ENCODE peak calls at places on chromosomes 11 and 22, in four cellular contexts. O is hippocampal formation; H is WTC11; N is naive thymus-derived CD4-positive, alpha-beta T cell. W is an unnamed sample.

GRCh38 chr11:116207349-116207748 is 565.4 kb downstream of the BUD13 start:
- DNase-seq in O (no peak), H (no peak), N (no peak), W (no peak)

GRCh38 chr11:40986320-40986719 is 473.1 kb downstream of the LRRC4C start:
- DNase-seq in O (no peak), H (no peak), N (no peak), W (no peak)

GRCh38 chr11:129323896-129324522 is 51.6 kb upstream of the BARX2 start:
- DNase-seq in O (no peak), H (no peak), N (no peak), W (no peak)

GRCh38 chr11:86069408-86070086 is 663 bp upstream of the PICALM start:
- DNase-seq in O (no peak), H (no peak), N (no peak), W (no peak)

GRCh38 chr11:71324788-71325417 is 72.5 kb upstream of the SHANK2 start:
- DNase-seq in O (no peak), H (no peak), N (no peak), W (no peak)

GRCh38 chr22:30226192-30226832 is 20.2 kb downstream of the LIF start:
- DNase-seq in O (no peak), H (no peak), N (no peak), W (no peak)

GRCh38 chr22:22578702-22579424 is 19.8 kb upstream of the PRAME start:
- DNase-seq in O (no peak), H (no peak), N (no peak), W (no peak)

GRCh38 chr11:124086447-124086846 is 28.8 kb upstream of the VWA5A start:
- DNase-seq in O (peak), H (no peak), N (no peak), W (no peak)

GRCh38 chr11:69209936-69210659 is 54.4 kb downstream of the SMIM38 start:
- DNase-seq in O (no peak), H (peak), N (no peak), W (no peak)

GRCh38 chr11:14373941-14374646 is 15.1 kb upstream of the RRAS2 start:
- DNase-seq in O (no peak), H (no peak), N (no peak), W (no peak)

GRCh38 chr22:20380486-20380885 is 13.5 kb upstream of the ZNF74 start:
- DNase-seq in O (no peak), H (no peak), N (no peak), W (no peak)

GRCh38 chr22:49777569-49778250 is 50.0 kb downstream of the BRD1 start:
- DNase-seq in O (no peak), H (no peak), N (no peak), W (no peak)

GRCh38 chr11:10489444-10489785 is 34.4 kb downstream of the AMPD3 start:
- DNase-seq in O (no peak), H (no peak), N (no peak), W (no peak)

GRCh38 chr11:110710520-110711381 is 1.5 kb downstream of the ARHGAP20 start:
- DNase-seq in O (no peak), H (peak), N (no peak), W (no peak)

GRCh38 chr11:105738972-105739574 is 129.2 kb downstream of the GRIA4 start:
- DNase-seq in O (no peak), H (no peak), N (no peak), W (no peak)

GRCh38 chr11:105811242-105811641 is 201.4 kb downstream of the GRIA4 start:
- DNase-seq in O (no peak), H (no peak), N (no peak), W (no peak)

GRCh38 chr11:60857378-60858232 is 1.9 kb upstream of the PTGDR2 start:
- DNase-seq in O (no peak), H (no peak), N (no peak), W (no peak)

GRCh38 chr11:86068138-86068861 is 584 bp downstream of the PICALM start:
- DNase-seq in O (no peak), H (peak), N (peak), W (no peak)

GRCh38 chr11:9274499-9275228 is 9.5 kb upstream of the DENND5A start:
- DNase-seq in O (no peak), H (no peak), N (no peak), W (no peak)

GRCh38 chr11:121512468-121513465 is 60.0 kb upstream of the SORL1-AS1 start:
- DNase-seq in O (peak), H (no peak), N (no peak), W (no peak)

GRCh38 chr22:25448435-25449051 is 115.9 kb upstream of the GRK3 start:
- DNase-seq in O (no peak), H (no peak), N (peak), W (no peak)

GRCh38 chr22:37274380-37274862 is 7.9 kb upstream of the CYTH4 start:
- DNase-seq in O (peak), H (no peak), N (no peak), W (no peak)

GRCh38 chr11:57203359-57203758 is 21.6 kb downstream of the LRRC55 start:
- DNase-seq in O (no peak), H (no peak), N (no peak), W (no peak)

GRCh38 chr22:47090591-47091240 is 328.3 kb downstream of the TBC1D22A start:
- DNase-seq in O (no peak), H (peak), N (peak), W (no peak)

GRCh38 chr22:48663297-48663696 is 1164.4 kb downstream of the BRD1 start:
- DNase-seq in O (no peak), H (no peak), N (no peak), W (no peak)

GRCh38 chr22:26922804-26923203 is 265.4 kb downstream of the MIAT start:
- DNase-seq in O (no peak), H (peak), N (no peak), W (no peak)

GRCh38 chr11:3154001-3154599 is 11.0 kb downstream of the OSBPL5 start:
- DNase-seq in O (no peak), H (no peak), N (no peak), W (no peak)

GRCh38 chr22:42202669-42203068 is 67.8 kb downstream of the TCF20 start:
- DNase-seq in O (no peak), H (no peak), N (no peak), W (no peak)

GRCh38 chr11:90178751-90179150 is 44.1 kb downstream of the CHORDC1 start:
- DNase-seq in O (no peak), H (no peak), N (no peak), W (no peak)

GRCh38 chr11:8252946-8253345 is 10.7 kb downstream of the LMO1 start:
- DNase-seq in O (no peak), H (no peak), N (no peak), W (no peak)

W was measured in cortex of kidney.